ENCODE peak calls at places on chromosomes 16 and 17, in seven cellular contexts. A is fibroblast of lung; I is lower leg skin; G is naive thymus-derived CD4-positive, alpha-beta T cell; N is body of pancreas; L is CD8-positive, alpha-beta T cell; Q is neuronal stem cell. U is an unnamed sample.

GRCh38 chr17:78986048-78986648 is 6.4 kb upstream of the LGALS3BP start:
- DNase-seq in A (peak), I (no peak), G (peak), N (peak), L (no peak), Q (no peak), U (no peak)

GRCh38 chr17:65230040-65230439 is 92.9 kb downstream of the RGS9 start:
- DNase-seq in A (no peak), I (no peak), G (no peak), N (no peak), L (no peak), Q (no peak), U (no peak)

GRCh38 chr17:44033841-44034408 is 19.2 kb upstream of the TMEM101 start:
- DNase-seq in A (no peak), I (no peak), G (no peak), N (no peak), L (no peak), Q (no peak), U (no peak)

GRCh38 chr16:87956771-87957279 is 5.6 kb downstream of the BANP start:
- DNase-seq in A (peak), I (no peak), G (no peak), N (no peak), L (no peak), Q (no peak), U (no peak)

GRCh38 chr16:27633721-27634120 is 83.8 kb downstream of the KATNIP start:
- DNase-seq in A (no peak), I (no peak), G (no peak), N (no peak), L (no peak), Q (no peak), U (no peak)

GRCh38 chr16:86218479-86219170 is 291.7 kb upstream of the FOXF1 start:
- DNase-seq in A (no peak), I (no peak), G (no peak), N (no peak), L (no peak), Q (no peak), U (no peak)

GRCh38 chr17:42436401-42436800 is 13.3 kb upstream of the CAVIN1 start:
- DNase-seq in A (peak), I (peak), G (no peak), N (no peak), L (no peak), Q (no peak), U (no peak)

GRCh38 chr16:49283376-49284049 is 1.9 kb upstream of the CBLN1 start:
- DNase-seq in A (no peak), I (no peak), G (no peak), N (no peak), L (no peak), Q (no peak), U (no peak)

GRCh38 chr17:28497931-28498330 is 8.2 kb upstream of the FOXN1 start:
- DNase-seq in A (no peak), I (no peak), G (no peak), N (peak), L (no peak), Q (no peak), U (no peak)

GRCh38 chr16:79380990-79381389 is 219.5 kb downstream of the MAF start:
- DNase-seq in A (peak), I (no peak), G (no peak), N (no peak), L (no peak), Q (no peak), U (no peak)

GRCh38 chr17:564526-564925 is 150.1 kb downstream of the VPS53 start:
- DNase-seq in A (no peak), I (no peak), G (no peak), N (no peak), L (no peak), Q (no peak), U (no peak)

GRCh38 chr16:87702325-87702811 is 63.4 kb downstream of the KLHDC4 start:
- DNase-seq in A (peak), I (no peak), G (peak), N (no peak), L (peak), Q (no peak), U (peak)

GRCh38 chr16:50671644-50672260 is 9.4 kb downstream of the SNX20 start:
- DNase-seq in A (peak), I (no peak), G (peak), N (no peak), L (no peak), Q (no peak), U (no peak)

GRCh38 chr17:65509032-65509431 is 52.4 kb downstream of the AXIN2 start:
- DNase-seq in A (no peak), I (no peak), G (no peak), N (no peak), L (no peak), Q (no peak), U (no peak)

GRCh38 chr17:83143817-83144231 is 64.4 kb downstream of the METRNL start:
- DNase-seq in A (no peak), I (no peak), G (no peak), N (no peak), L (no peak), Q (no peak), U (no peak)

GRCh38 chr16:80058236-80058635 is 457.7 kb upstream of the MAF start:
- DNase-seq in A (peak), I (peak), G (no peak), N (peak), L (no peak), Q (no peak), U (no peak)

GRCh38 chr17:80886641-80887573 is 104.7 kb upstream of the CHMP6 start:
- DNase-seq in A (no peak), I (no peak), G (no peak), N (no peak), L (no peak), Q (no peak), U (no peak)

GRCh38 chr16:56415849-56416248 is 9.5 kb downstream of the AMFR start:
- DNase-seq in A (no peak), I (no peak), G (no peak), N (no peak), L (no peak), Q (no peak), U (no peak)

GRCh38 chr16:57756424-57757325 is 21.1 kb downstream of the KATNB1 start:
- DNase-seq in A (no peak), I (no peak), G (no peak), N (no peak), L (no peak), Q (no peak), U (no peak)

GRCh38 chr16:55759983-55760664 is 72.8 kb downstream of the CES1 start:
- DNase-seq in A (peak), I (no peak), G (no peak), N (no peak), L (no peak), Q (peak), U (no peak)

GRCh38 chr17:72903522-72903921 is 189.0 kb downstream of the SLC39A11 start:
- DNase-seq in A (no peak), I (no peak), G (no peak), N (no peak), L (no peak), Q (no peak), U (no peak)

GRCh38 chr16:35186045-35186759 is 1726.8 kb downstream of the TP53TG3F start:
- DNase-seq in A (no peak), I (no peak), G (no peak), N (no peak), L (no peak), Q (no peak), U (no peak)

GRCh38 chr16:29805232-29806095 is 865 bp upstream of the MAZ start:
- DNase-seq in A (peak), I (peak), G (peak), N (peak), L (peak), Q (peak), U (peak)

GRCh38 chr16:11636172-11636721 is 32.0 kb upstream of the SNN start:
- DNase-seq in A (no peak), I (peak), G (no peak), N (peak), L (no peak), Q (no peak), U (no peak)
- H3K4me3 ChIP-seq in A (no peak), I (no peak), G (no peak), N (no peak), L (no peak), Q (no peak), U (no peak)

GRCh38 chr17:50944054-50944901 is 78.1 kb upstream of the TOB1 start:
- DNase-seq in A (peak), I (no peak), G (peak), N (peak), L (peak), Q (no peak), U (peak)
- H3K4me3 ChIP-seq in A (peak), I (peak), G (peak), N (peak), L (peak), Q (peak), U (peak)

GRCh38 chr16:67277294-67277998 is 1.9 kb upstream of the PLEKHG4 start:
- DNase-seq in A (peak), I (peak), G (no peak), N (no peak), L (no peak), Q (no peak), U (no peak)
- H3K4me3 ChIP-seq in A (peak), I (no peak), G (no peak), N (no peak), L (no peak), Q (no peak), U (no peak)

DNA sequence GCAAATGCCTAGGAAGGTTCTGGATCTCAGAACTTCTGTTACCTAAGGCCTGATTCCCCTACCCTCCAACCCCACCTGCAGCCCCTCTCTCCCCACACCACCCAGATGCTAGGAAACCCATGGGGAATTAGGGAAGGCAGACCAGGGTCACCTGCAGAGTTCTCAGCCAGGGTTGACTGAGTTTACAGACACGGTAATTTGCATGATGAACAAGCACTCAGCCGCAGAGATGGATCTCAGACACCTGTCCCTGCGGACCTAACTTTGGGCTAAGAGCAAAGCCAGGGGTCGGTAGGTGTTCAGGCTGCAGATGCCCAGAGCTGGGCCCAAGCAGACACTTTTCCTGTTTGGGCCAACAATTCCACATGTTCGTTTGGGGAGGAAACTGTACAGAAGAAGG is 2.9 kb downstream of the ABI3 start:
- DNase-seq in A (no peak), I (no peak), G (no peak), N (no peak), L (no peak), Q (no peak), U (no peak)
- H3K4me3 ChIP-seq in A (no peak), I (no peak), G (peak), N (no peak), L (peak), Q (no peak), U (peak)

GRCh38 chr17:56557682-56558081 is 35.8 kb upstream of the NOG start:
- DNase-seq in A (no peak), I (no peak), G (no peak), N (no peak), L (no peak), Q (no peak), U (no peak)
- H3K4me3 ChIP-seq in A (no peak), I (no peak), G (no peak), N (no peak), L (no peak), Q (no peak), U (no peak)

GRCh38 chr17:53058031-53058430 is 764.7 kb upstream of the KIF2B start:
- DNase-seq in A (no peak), I (no peak), G (no peak), N (no peak), L (no peak), Q (no peak), U (no peak)

DNA sequence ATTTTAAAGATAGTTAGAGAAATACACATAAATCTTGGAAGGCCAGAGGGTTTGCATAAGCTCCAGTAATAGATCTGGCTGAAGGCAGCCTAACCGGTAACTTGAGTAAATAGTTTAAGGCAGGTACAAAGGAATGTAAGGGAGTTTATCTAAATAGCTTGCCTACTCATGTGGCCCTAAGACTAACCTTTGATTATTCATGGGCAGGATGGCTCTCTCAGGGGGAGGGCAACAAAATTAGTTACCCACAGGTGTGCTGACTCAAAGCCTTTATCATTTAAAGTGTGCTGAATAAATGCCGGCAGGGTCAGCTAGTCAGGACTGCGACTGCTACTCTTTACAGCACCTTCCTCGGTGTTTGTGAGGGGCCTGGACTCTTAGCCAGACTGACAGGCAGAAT is 761.3 kb upstream of the KIF2B start:
- DNase-seq in A (no peak), I (no peak), G (no peak), N (no peak), L (no peak), Q (no peak), U (no peak)
- H3K4me3 ChIP-seq in A (no peak), I (no peak), G (no peak), N (no peak), L (no peak), Q (no peak), U (no peak)

GRCh38 chr17:67520916-67521772 is 144.1 kb downstream of the PITPNC1 start:
- DNase-seq in A (peak), I (no peak), G (no peak), N (no peak), L (no peak), Q (no peak), U (no peak)

GRCh38 chr17:67520282-67520906 is 143.3 kb downstream of the PITPNC1 start:
- DNase-seq in A (peak), I (peak), G (peak), N (no peak), L (no peak), Q (no peak), U (no peak)

GRCh38 chr17:67521773-67522069 is 144.6 kb downstream of the PITPNC1 start:
- DNase-seq in A (no peak), I (no peak), G (no peak), N (no peak), L (no peak), Q (no peak), U (no peak)

GRCh38 chr17:67518881-67519280 is 141.8 kb downstream of the PITPNC1 start:
- DNase-seq in A (peak), I (no peak), G (no peak), N (no peak), L (no peak), Q (no peak), U (no peak)

DNA sequence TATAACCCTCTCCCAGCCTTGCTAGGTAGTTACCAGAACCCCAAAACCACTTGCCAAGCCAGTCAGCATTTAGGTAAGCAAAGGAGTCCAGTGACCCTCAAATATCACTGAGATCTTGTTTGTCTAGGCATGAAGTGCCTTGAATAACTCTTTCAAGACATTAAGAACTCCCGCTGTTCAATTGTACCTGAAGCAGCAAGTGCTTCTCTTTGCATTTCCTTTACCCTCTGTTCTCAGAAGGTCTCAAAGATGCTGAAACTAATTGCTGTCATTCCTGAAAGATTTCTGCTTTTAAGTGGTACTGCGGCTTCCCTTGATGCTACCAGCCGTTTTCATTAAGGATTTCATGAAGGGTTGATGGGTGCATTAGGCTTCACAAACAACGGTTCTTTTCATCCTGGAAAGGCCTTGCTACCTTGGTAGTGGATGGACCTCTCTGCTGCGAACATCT is 142.7 kb downstream of the PITPNC1 start:
- DNase-seq in A (no peak), I (no peak), G (no peak), N (no peak), L (no peak), Q (no peak), U (no peak)
- H3K4me3 ChIP-seq in A (no peak), I (no peak), G (no peak), N (no peak), L (no peak), Q (no peak), U (no peak)

GRCh38 chr17:75995385-75995925 is 5.2 kb upstream of the CDK3 start:
- DNase-seq in A (no peak), I (no peak), G (no peak), N (no peak), L (no peak), Q (no peak), U (no peak)

GRCh38 chr17:75998327-75998795 is 2.3 kb upstream of the CDK3 start:
- DNase-seq in A (no peak), I (no peak), G (no peak), N (no peak), L (no peak), Q (no peak), U (no peak)

GRCh38 chr17:76000016-76000754 is 470 bp upstream of the CDK3 start:
- DNase-seq in A (peak), I (no peak), G (peak), N (peak), L (peak), Q (peak), U (peak)

GRCh38 chr17:75994802-75995350 is 5.8 kb upstream of the CDK3 start:
- DNase-seq in A (no peak), I (no peak), G (no peak), N (no peak), L (no peak), Q (no peak), U (no peak)

GRCh38 chr17:75996665-75997590 is 3.7 kb upstream of the CDK3 start:
- DNase-seq in A (peak), I (peak), G (no peak), N (no peak), L (no peak), Q (no peak), U (peak)
- H3K4me3 ChIP-seq in A (no peak), I (no peak), G (no peak), N (no peak), L (no peak), Q (no peak), U (peak)

DNA sequence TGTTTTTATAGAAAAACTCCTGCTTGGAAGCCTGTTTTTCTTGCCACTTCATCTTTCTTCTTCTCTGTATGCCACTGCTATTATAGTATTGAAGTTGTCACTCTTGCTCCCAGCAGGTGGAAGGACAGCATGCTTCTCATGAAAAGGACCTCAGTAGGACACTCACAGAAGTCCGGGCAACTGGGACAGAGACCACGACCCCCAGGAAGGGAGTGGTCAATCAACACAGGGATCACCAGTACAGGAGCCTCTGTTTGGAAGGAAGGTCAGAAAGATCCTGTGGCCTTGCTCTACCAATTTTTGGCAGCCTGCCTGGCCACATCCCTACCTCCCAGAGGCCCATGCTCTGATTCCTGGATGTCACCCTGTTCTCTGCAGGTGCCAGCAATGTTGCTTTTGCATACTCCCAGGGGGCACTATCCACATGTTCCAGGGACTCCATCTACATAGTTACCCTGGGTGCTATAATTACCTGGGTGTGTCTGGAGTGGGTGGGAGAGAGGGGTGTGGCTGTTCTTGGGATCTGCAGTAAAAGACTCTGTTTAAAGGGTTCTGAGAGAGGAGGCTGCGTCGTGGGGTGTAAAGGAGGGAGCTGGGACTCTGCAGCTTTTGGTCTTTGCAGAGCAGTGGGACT is 13.7 kb upstream of the AKAP10 start:
- DNase-seq in A (no peak), I (no peak), G (no peak), N (no peak), L (no peak), Q (no peak), U (no peak)
- H3K4me3 ChIP-seq in A (no peak), I (no peak), G (no peak), N (no peak), L (no peak), Q (no peak), U (no peak)

GRCh38 chr17:66647391-66647983 is 187.4 kb upstream of the CACNG5 start:
- DNase-seq in A (no peak), I (no peak), G (no peak), N (no peak), L (no peak), Q (no peak), U (no peak)

GRCh38 chr17:66649818-66650489 is 185.0 kb upstream of the CACNG5 start:
- DNase-seq in A (no peak), I (no peak), G (no peak), N (no peak), L (no peak), Q (no peak), U (no peak)

GRCh38 chr17:66645259-66645658 is 189.7 kb upstream of the CACNG5 start:
- DNase-seq in A (no peak), I (no peak), G (no peak), N (no peak), L (no peak), Q (no peak), U (no peak)

GRCh38 chr17:66638707-66639479 is 196.0 kb upstream of the CACNG5 start:
- DNase-seq in A (no peak), I (no peak), G (no peak), N (no peak), L (no peak), Q (no peak), U (peak)

DNA sequence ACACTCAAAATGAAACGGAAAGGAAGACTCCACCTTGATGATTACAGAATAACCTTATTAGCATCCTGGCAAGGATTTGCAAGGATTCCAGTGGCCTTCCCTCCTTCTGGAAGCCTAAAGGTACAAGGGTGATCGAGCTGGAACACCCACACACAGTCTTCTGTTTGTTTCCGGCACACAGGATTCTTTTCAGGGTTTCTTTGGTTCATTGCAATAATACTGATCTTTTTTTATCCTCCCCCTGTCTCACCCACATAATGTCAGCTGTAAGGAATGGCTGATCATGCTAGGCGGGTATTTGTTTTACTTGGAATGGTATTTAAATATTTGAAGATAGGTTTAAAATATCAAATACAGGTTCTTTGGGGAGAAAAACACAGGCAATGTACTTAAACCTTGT is 190.6 kb upstream of the CACNG5 start:
- DNase-seq in A (no peak), I (no peak), G (no peak), N (no peak), L (no peak), Q (no peak), U (no peak)
- H3K4me3 ChIP-seq in A (no peak), I (no peak), G (no peak), N (no peak), L (no peak), Q (no peak), U (no peak)

U was measured in GM06990.